ENCODE peak calls at places on chromosomes 3 and 15, in five cellular contexts. Y, F, R, C and O are unnamed samples.
A peak's percentile ranks its signal among the peaks of the same experiment; 100 is the strongest.

GRCh38 chr3:189229421-189229820 is 57.6 kb downstream of the TPRG1 start:
- DNase-seq in Y (no peak), F (no peak), R (no peak), C (no peak), O (no peak)

GRCh38 chr3:127114337-127115070 is 78.4 kb upstream of the PRR23E start:
- DNase-seq in R (no peak), C (no peak), Y (no peak), F (no peak), O (no peak)

GRCh38 chr15:64131547-64131946 is 20.0 kb upstream of the SNX22 start:
- DNase-seq in F (no peak), R (no peak), C (no peak), Y (no peak), O (peak; percentile 64)

GRCh38 chr3:48398701-48399386 is 26.8 kb downstream of the FBXW12 start:
- DNase-seq in F (no peak), Y (no peak), C (no peak), R (no peak), O (no peak)

GRCh38 chr3:142501004-142501926 is 53.4 kb upstream of the XRN1 start:
- DNase-seq in R (no peak), F (no peak), C (no peak), Y (no peak), O (no peak)

GRCh38 chr3:133461291-133461690 is 61.4 kb downstream of the BFSP2 start:
- DNase-seq in Y (peak; percentile 75), R (no peak), F (peak; percentile 35), C (no peak), O (no peak)

GRCh38 chr3:151316267-151316991 is at the start of gene GPR87:
- DNase-seq in Y (no peak), C (no peak), R (no peak), F (peak; percentile 40), O (no peak)

GRCh38 chr3:115340586-115340985 is 193.5 kb upstream of the ZBTB20 start:
- DNase-seq in Y (no peak), F (no peak), R (no peak), C (no peak), O (no peak)

GRCh38 chr3:29759443-29760033 is 478.7 kb downstream of the RBMS3 start:
- DNase-seq in F (no peak), Y (no peak), R (no peak), C (peak; percentile 71), O (no peak)

GRCh38 chr3:197482001-197482400 is 73.8 kb downstream of the BDH1 start:
- DNase-seq in R (no peak), C (peak; percentile 25), Y (no peak), F (no peak), O (no peak)

GRCh38 chr15:45091161-45091560 is 22.8 kb downstream of the DUOX2 start:
- DNase-seq in F (no peak), Y (peak; percentile 45), R (no peak), C (no peak), O (no peak)

GRCh38 chr3:150759319-150759718 is 3.6 kb downstream of the SIAH2 start:
- DNase-seq in Y (no peak), F (no peak), R (no peak), C (no peak), O (no peak)

GRCh38 chr3:98564282-98565005 is 29.0 kb downstream of the CPOX start:
- DNase-seq in Y (no peak), R (no peak), C (no peak), F (no peak), O (no peak)

GRCh38 chr3:127831723-127832172 is 9.4 kb upstream of the MGLL start:
- DNase-seq in R (no peak), C (peak; percentile 67), Y (peak; percentile 52), F (peak; percentile 69), O (no peak)

GRCh38 chr3:53074761-53075742 is 29.2 kb upstream of the SFMBT1 start:
- DNase-seq in F (no peak), Y (no peak), R (no peak), C (no peak), O (no peak)

GRCh38 chr3:12231481-12231880 is 57.4 kb upstream of the PPARG start:
- DNase-seq in F (no peak), R (no peak), C (no peak), Y (no peak), O (no peak)

GRCh38 chr15:77022646-77023575 is 28.0 kb downstream of the PSTPIP1 start:
- DNase-seq in F (no peak), R (no peak), Y (no peak), C (no peak), O (no peak)

GRCh38 chr15:96947830-96948229 is 617.3 kb downstream of the NR2F2 start:
- DNase-seq in Y (no peak), R (no peak), C (peak; percentile 86), F (peak; percentile 78), O (no peak)

GRCh38 chr3:32403663-32404062 is 12.0 kb downstream of the CMTM7 start:
- DNase-seq in F (no peak), R (no peak), C (no peak), Y (no peak), O (no peak)

GRCh38 chr3:81249540-81250029 is 511.9 kb downstream of the GBE1 start:
- DNase-seq in C (no peak), F (no peak), R (no peak), Y (peak; percentile 67), O (no peak)

GRCh38 chr3:46545695-46546630 is 20.1 kb downstream of the LRRC2 start:
- DNase-seq in R (no peak), F (peak; percentile 49), C (no peak), Y (no peak), O (no peak)

GRCh38 chr15:98720036-98720435 is 71.7 kb downstream of the IGF1R start:
- DNase-seq in C (no peak), F (no peak), R (no peak), Y (no peak), O (no peak)

GRCh38 chr3:11247362-11247761 is 24.8 kb upstream of the ATG7 start:
- DNase-seq in F (no peak), C (no peak), R (no peak), Y (no peak), O (no peak)

GRCh38 chr15:34239151-34239761 is 14.4 kb downstream of the EMC4 start:
- DNase-seq in C (no peak), Y (no peak), F (no peak), R (no peak), O (no peak)

GRCh38 chr3:72145506-72146380 is 360.8 kb upstream of the PROK2 start:
- DNase-seq in C (peak; percentile 25), F (peak; percentile 51), R (no peak), Y (no peak), O (peak; percentile 55)

GRCh38 chr3:66312039-66312438 is 91.2 kb downstream of the SLC25A26 start:
- DNase-seq in R (no peak), Y (no peak), C (no peak), F (no peak), O (no peak)

GRCh38 chr3:150106752-150107428 is 136.2 kb upstream of the PFN2 start:
- DNase-seq in R (no peak), F (peak; percentile 97), Y (no peak), C (peak; percentile 75), O (no peak)

GRCh38 chr3:123319760-123320159 is 118.0 kb downstream of the SEC22A start:
- DNase-seq in Y (no peak), R (no peak), C (peak; percentile 51), F (peak; percentile 85), O (no peak)

GRCh38 chr15:80915462-80915861 is 74.2 kb downstream of the MESD start:
- DNase-seq in F (peak; percentile 74), R (no peak), Y (no peak), C (peak; percentile 66), O (no peak)

GRCh38 chr3:126107203-126107939 is 23.4 kb upstream of the SLC41A3 start:
- DNase-seq in R (no peak), Y (no peak), C (no peak), F (no peak), O (no peak)

GRCh38 chr3:143952569-143953069 is 19.0 kb upstream of the DIPK2A start:
- DNase-seq in Y (no peak), F (no peak), C (peak; percentile 4), R (no peak), O (no peak)

GRCh38 chr3:146148468-146148931 is 12.5 kb downstream of the PLOD2 start:
- DNase-seq in F (no peak), R (no peak), C (no peak), Y (no peak), O (no peak)